ENCODE peak calls at places on chromosomes 12 and 14, in nine cellular contexts. One of them, this sample, is unnamed.

GRCh38 chr12:64679487-64679983 is 69.2 kb downstream of the RASSF3 start:
- DNase-seq in HCEC 1CT: peak; percentile 36
- DNase-seq in astrocyte of the cerebellum: peak; percentile 69
- DNase-seq in activated B cell treated with CpG ODN at 0.5 μM for 24 hours: no peak
- DNase-seq in H7: no peak
- DNase-seq in CD8-positive, alpha-beta T cell: peak; percentile 57
- DNase-seq in activated naive CD8-positive, alpha-beta T cell treated with anti-CD3 and anti-CD28 coated beads, Interleukin-2, amount 50 U/mL, for 16 hours: no peak
- DNase-seq in suprapubic skin: peak; percentile 85
- DNase-seq in stimulated activated naive CD4-positive, alpha-beta T cell: peak; percentile 56
- DNase-seq in this sample: no peak

GRCh38 chr12:98594050-98594853 is 766 bp downstream of the SLC25A3 start:
- DNase-seq in stimulated activated naive CD4-positive, alpha-beta T cell: peak; percentile 31
- DNase-seq in activated B cell treated with CpG ODN at 0.5 μM for 24 hours: no peak
- DNase-seq in activated naive CD8-positive, alpha-beta T cell treated with anti-CD3 and anti-CD28 coated beads, Interleukin-2, amount 50 U/mL, for 16 hours: no peak
- DNase-seq in H7: no peak
- DNase-seq in suprapubic skin: no peak
- DNase-seq in astrocyte of the cerebellum: no peak
- DNase-seq in CD8-positive, alpha-beta T cell: no peak
- DNase-seq in HCEC 1CT: peak; percentile 34
- DNase-seq in this sample: no peak

GRCh38 chr12:19847294-19848059 is 408.2 kb downstream of the AEBP2 start:
- DNase-seq in CD8-positive, alpha-beta T cell: no peak
- DNase-seq in H7: no peak
- DNase-seq in suprapubic skin: no peak
- DNase-seq in HCEC 1CT: no peak
- DNase-seq in activated B cell treated with CpG ODN at 0.5 μM for 24 hours: no peak
- DNase-seq in astrocyte of the cerebellum: peak; percentile 72
- DNase-seq in activated naive CD8-positive, alpha-beta T cell treated with anti-CD3 and anti-CD28 coated beads, Interleukin-2, amount 50 U/mL, for 16 hours: no peak
- DNase-seq in stimulated activated naive CD4-positive, alpha-beta T cell: no peak
- DNase-seq in this sample: no peak

GRCh38 chr12:25725874-25726273 is 172.8 kb upstream of the LMNTD1 start:
- DNase-seq in suprapubic skin: no peak
- DNase-seq in activated B cell treated with CpG ODN at 0.5 μM for 24 hours: no peak
- DNase-seq in CD8-positive, alpha-beta T cell: no peak
- DNase-seq in H7: no peak
- DNase-seq in activated naive CD8-positive, alpha-beta T cell treated with anti-CD3 and anti-CD28 coated beads, Interleukin-2, amount 50 U/mL, for 16 hours: no peak
- DNase-seq in stimulated activated naive CD4-positive, alpha-beta T cell: no peak
- DNase-seq in astrocyte of the cerebellum: no peak
- DNase-seq in HCEC 1CT: peak; percentile 52
- DNase-seq in this sample: no peak

GRCh38 chr12:49552014-49552413 is 13.2 kb downstream of the KCNH3 start:
- DNase-seq in H7: peak; percentile 16
- DNase-seq in suprapubic skin: no peak
- DNase-seq in astrocyte of the cerebellum: no peak
- DNase-seq in HCEC 1CT: no peak
- DNase-seq in stimulated activated naive CD4-positive, alpha-beta T cell: no peak
- DNase-seq in activated B cell treated with CpG ODN at 0.5 μM for 24 hours: no peak
- DNase-seq in CD8-positive, alpha-beta T cell: no peak
- DNase-seq in activated naive CD8-positive, alpha-beta T cell treated with anti-CD3 and anti-CD28 coated beads, Interleukin-2, amount 50 U/mL, for 16 hours: no peak
- DNase-seq in this sample: no peak

GRCh38 chr12:124681779-124682391 is 114.5 kb upstream of the NCOR2 start:
- DNase-seq in activated naive CD8-positive, alpha-beta T cell treated with anti-CD3 and anti-CD28 coated beads, Interleukin-2, amount 50 U/mL, for 16 hours: no peak
- DNase-seq in activated B cell treated with CpG ODN at 0.5 μM for 24 hours: no peak
- DNase-seq in H7: no peak
- DNase-seq in CD8-positive, alpha-beta T cell: no peak
- DNase-seq in suprapubic skin: no peak
- DNase-seq in stimulated activated naive CD4-positive, alpha-beta T cell: no peak
- DNase-seq in HCEC 1CT: peak; percentile 87
- DNase-seq in astrocyte of the cerebellum: no peak
- DNase-seq in this sample: no peak

GRCh38 chr12:11836282-11836963 is 186.9 kb downstream of the ETV6 start:
- DNase-seq in H7: peak; percentile 30
- DNase-seq in astrocyte of the cerebellum: no peak
- DNase-seq in suprapubic skin: no peak
- DNase-seq in stimulated activated naive CD4-positive, alpha-beta T cell: no peak
- DNase-seq in HCEC 1CT: no peak
- DNase-seq in activated B cell treated with CpG ODN at 0.5 μM for 24 hours: peak; percentile 73
- DNase-seq in activated naive CD8-positive, alpha-beta T cell treated with anti-CD3 and anti-CD28 coated beads, Interleukin-2, amount 50 U/mL, for 16 hours: no peak
- DNase-seq in CD8-positive, alpha-beta T cell: no peak
- DNase-seq in this sample: no peak

GRCh38 chr12:88723219-88723618 is 142.9 kb upstream of the KITLG start:
- DNase-seq in suprapubic skin: no peak
- DNase-seq in CD8-positive, alpha-beta T cell: no peak
- DNase-seq in activated naive CD8-positive, alpha-beta T cell treated with anti-CD3 and anti-CD28 coated beads, Interleukin-2, amount 50 U/mL, for 16 hours: no peak
- DNase-seq in astrocyte of the cerebellum: no peak
- DNase-seq in stimulated activated naive CD4-positive, alpha-beta T cell: no peak
- DNase-seq in HCEC 1CT: peak; percentile 59
- DNase-seq in activated B cell treated with CpG ODN at 0.5 μM for 24 hours: no peak
- DNase-seq in H7: no peak
- DNase-seq in this sample: no peak

GRCh38 chr12:117038919-117039318 is 60.3 kb downstream of the TESC start:
- DNase-seq in H7: peak; percentile 61
- DNase-seq in HCEC 1CT: no peak
- DNase-seq in CD8-positive, alpha-beta T cell: no peak
- DNase-seq in astrocyte of the cerebellum: no peak
- DNase-seq in suprapubic skin: no peak
- DNase-seq in stimulated activated naive CD4-positive, alpha-beta T cell: no peak
- DNase-seq in activated naive CD8-positive, alpha-beta T cell treated with anti-CD3 and anti-CD28 coated beads, Interleukin-2, amount 50 U/mL, for 16 hours: no peak
- DNase-seq in activated B cell treated with CpG ODN at 0.5 μM for 24 hours: no peak
- DNase-seq in this sample: no peak

GRCh38 chr12:120136093-120136770 is 19.7 kb upstream of the RAB35 start:
- DNase-seq in activated B cell treated with CpG ODN at 0.5 μM for 24 hours: no peak
- DNase-seq in astrocyte of the cerebellum: no peak
- DNase-seq in stimulated activated naive CD4-positive, alpha-beta T cell: no peak
- DNase-seq in H7: no peak
- DNase-seq in HCEC 1CT: no peak
- DNase-seq in suprapubic skin: no peak
- DNase-seq in CD8-positive, alpha-beta T cell: no peak
- DNase-seq in activated naive CD8-positive, alpha-beta T cell treated with anti-CD3 and anti-CD28 coated beads, Interleukin-2, amount 50 U/mL, for 16 hours: no peak
- DNase-seq in this sample: no peak

GRCh38 chr12:118402251-118402650 is 25.9 kb downstream of the SUDS3 start:
- DNase-seq in activated naive CD8-positive, alpha-beta T cell treated with anti-CD3 and anti-CD28 coated beads, Interleukin-2, amount 50 U/mL, for 16 hours: no peak
- DNase-seq in CD8-positive, alpha-beta T cell: no peak
- DNase-seq in H7: no peak
- DNase-seq in HCEC 1CT: peak; percentile 80
- DNase-seq in suprapubic skin: no peak
- DNase-seq in stimulated activated naive CD4-positive, alpha-beta T cell: no peak
- DNase-seq in astrocyte of the cerebellum: peak; percentile 41
- DNase-seq in activated B cell treated with CpG ODN at 0.5 μM for 24 hours: no peak
- DNase-seq in this sample: no peak

GRCh38 chr12:25276199-25276937 is 25.6 kb upstream of the KRAS start:
- DNase-seq in activated naive CD8-positive, alpha-beta T cell treated with anti-CD3 and anti-CD28 coated beads, Interleukin-2, amount 50 U/mL, for 16 hours: peak; percentile 61
- DNase-seq in astrocyte of the cerebellum: peak; percentile 77
- DNase-seq in activated B cell treated with CpG ODN at 0.5 μM for 24 hours: no peak
- DNase-seq in HCEC 1CT: peak; percentile 79
- DNase-seq in stimulated activated naive CD4-positive, alpha-beta T cell: no peak
- DNase-seq in CD8-positive, alpha-beta T cell: no peak
- DNase-seq in suprapubic skin: no peak
- DNase-seq in H7: no peak
- DNase-seq in this sample: no peak

GRCh38 chr14:22981090-22982012 is 1.0 kb downstream of the AJUBA start:
- DNase-seq in CD8-positive, alpha-beta T cell: no peak
- DNase-seq in H7: peak; percentile 81
- DNase-seq in HCEC 1CT: no peak
- DNase-seq in activated naive CD8-positive, alpha-beta T cell treated with anti-CD3 and anti-CD28 coated beads, Interleukin-2, amount 50 U/mL, for 16 hours: no peak
- DNase-seq in activated B cell treated with CpG ODN at 0.5 μM for 24 hours: peak; percentile 40
- DNase-seq in suprapubic skin: peak; percentile 70
- DNase-seq in stimulated activated naive CD4-positive, alpha-beta T cell: no peak
- DNase-seq in astrocyte of the cerebellum: no peak
- DNase-seq in this sample: peak; percentile 40

GRCh38 chr12:102539651-102540553 is 59.5 kb upstream of the IGF1 start:
- DNase-seq in HCEC 1CT: no peak
- DNase-seq in activated naive CD8-positive, alpha-beta T cell treated with anti-CD3 and anti-CD28 coated beads, Interleukin-2, amount 50 U/mL, for 16 hours: no peak
- DNase-seq in activated B cell treated with CpG ODN at 0.5 μM for 24 hours: no peak
- DNase-seq in CD8-positive, alpha-beta T cell: no peak
- DNase-seq in H7: no peak
- DNase-seq in astrocyte of the cerebellum: no peak
- DNase-seq in suprapubic skin: no peak
- DNase-seq in stimulated activated naive CD4-positive, alpha-beta T cell: no peak
- DNase-seq in this sample: no peak

GRCh38 chr14:34120185-34120977 is 169.5 kb upstream of the EGLN3 start:
- DNase-seq in astrocyte of the cerebellum: no peak
- DNase-seq in CD8-positive, alpha-beta T cell: no peak
- DNase-seq in suprapubic skin: no peak
- DNase-seq in stimulated activated naive CD4-positive, alpha-beta T cell: no peak
- DNase-seq in activated naive CD8-positive, alpha-beta T cell treated with anti-CD3 and anti-CD28 coated beads, Interleukin-2, amount 50 U/mL, for 16 hours: no peak
- DNase-seq in HCEC 1CT: peak; percentile 5
- DNase-seq in activated B cell treated with CpG ODN at 0.5 μM for 24 hours: no peak
- DNase-seq in H7: no peak
- DNase-seq in this sample: peak; percentile 22

GRCh38 chr14:101780887-101781239 is 19.4 kb downstream of the PPP2R5C start:
- DNase-seq in H7: peak; percentile 87
- DNase-seq in activated B cell treated with CpG ODN at 0.5 μM for 24 hours: no peak
- DNase-seq in HCEC 1CT: no peak
- DNase-seq in CD8-positive, alpha-beta T cell: no peak
- DNase-seq in stimulated activated naive CD4-positive, alpha-beta T cell: no peak
- DNase-seq in suprapubic skin: no peak
- DNase-seq in astrocyte of the cerebellum: no peak
- DNase-seq in activated naive CD8-positive, alpha-beta T cell treated with anti-CD3 and anti-CD28 coated beads, Interleukin-2, amount 50 U/mL, for 16 hours: no peak
- DNase-seq in this sample: peak; percentile 59

GRCh38 chr14:54627718-54628345 is 60.9 kb downstream of the SAMD4A start:
- DNase-seq in activated naive CD8-positive, alpha-beta T cell treated with anti-CD3 and anti-CD28 coated beads, Interleukin-2, amount 50 U/mL, for 16 hours: peak; percentile 25
- DNase-seq in suprapubic skin: peak; percentile 74
- DNase-seq in stimulated activated naive CD4-positive, alpha-beta T cell: peak; percentile 1
- DNase-seq in HCEC 1CT: peak; percentile 29
- DNase-seq in activated B cell treated with CpG ODN at 0.5 μM for 24 hours: no peak
- DNase-seq in astrocyte of the cerebellum: no peak
- DNase-seq in CD8-positive, alpha-beta T cell: no peak
- DNase-seq in H7: peak; percentile 55
- DNase-seq in this sample: no peak

GRCh38 chr12:40738856-40739255 is 46.6 kb downstream of the CNTN1 start:
- DNase-seq in stimulated activated naive CD4-positive, alpha-beta T cell: no peak
- DNase-seq in astrocyte of the cerebellum: no peak
- DNase-seq in H7: no peak
- DNase-seq in CD8-positive, alpha-beta T cell: no peak
- DNase-seq in activated naive CD8-positive, alpha-beta T cell treated with anti-CD3 and anti-CD28 coated beads, Interleukin-2, amount 50 U/mL, for 16 hours: no peak
- DNase-seq in suprapubic skin: no peak
- DNase-seq in activated B cell treated with CpG ODN at 0.5 μM for 24 hours: no peak
- DNase-seq in HCEC 1CT: no peak
- DNase-seq in this sample: no peak

GRCh38 chr14:106848330-106849121 is 1322.1 kb downstream of the TMEM121 start:
- DNase-seq in activated naive CD8-positive, alpha-beta T cell treated with anti-CD3 and anti-CD28 coated beads, Interleukin-2, amount 50 U/mL, for 16 hours: no peak
- DNase-seq in stimulated activated naive CD4-positive, alpha-beta T cell: no peak
- DNase-seq in activated B cell treated with CpG ODN at 0.5 μM for 24 hours: no peak
- DNase-seq in H7: no peak
- DNase-seq in suprapubic skin: no peak
- DNase-seq in astrocyte of the cerebellum: no peak
- DNase-seq in CD8-positive, alpha-beta T cell: no peak
- DNase-seq in HCEC 1CT: peak; percentile 35
- DNase-seq in this sample: no peak

GRCh38 chr12:51051787-51052186 is 3.7 kb downstream of the LETMD1 start:
- DNase-seq in CD8-positive, alpha-beta T cell: no peak
- DNase-seq in activated B cell treated with CpG ODN at 0.5 μM for 24 hours: no peak
- DNase-seq in HCEC 1CT: no peak
- DNase-seq in suprapubic skin: no peak
- DNase-seq in astrocyte of the cerebellum: no peak
- DNase-seq in H7: no peak
- DNase-seq in activated naive CD8-positive, alpha-beta T cell treated with anti-CD3 and anti-CD28 coated beads, Interleukin-2, amount 50 U/mL, for 16 hours: no peak
- DNase-seq in stimulated activated naive CD4-positive, alpha-beta T cell: no peak
- DNase-seq in this sample: no peak

GRCh38 chr14:93037354-93037753 is 78.4 kb downstream of the ITPK1 start:
- DNase-seq in astrocyte of the cerebellum: no peak
- DNase-seq in CD8-positive, alpha-beta T cell: no peak
- DNase-seq in suprapubic skin: no peak
- DNase-seq in activated B cell treated with CpG ODN at 0.5 μM for 24 hours: no peak
- DNase-seq in H7: no peak
- DNase-seq in stimulated activated naive CD4-positive, alpha-beta T cell: no peak
- DNase-seq in activated naive CD8-positive, alpha-beta T cell treated with anti-CD3 and anti-CD28 coated beads, Interleukin-2, amount 50 U/mL, for 16 hours: no peak
- DNase-seq in HCEC 1CT: no peak
- DNase-seq in this sample: no peak

GRCh38 chr12:3150820-3151590 is 73.8 kb downstream of the TSPAN9 start:
- DNase-seq in HCEC 1CT: no peak
- DNase-seq in activated naive CD8-positive, alpha-beta T cell treated with anti-CD3 and anti-CD28 coated beads, Interleukin-2, amount 50 U/mL, for 16 hours: no peak
- DNase-seq in stimulated activated naive CD4-positive, alpha-beta T cell: no peak
- DNase-seq in suprapubic skin: no peak
- DNase-seq in activated B cell treated with CpG ODN at 0.5 μM for 24 hours: no peak
- DNase-seq in H7: peak; percentile 83
- DNase-seq in CD8-positive, alpha-beta T cell: no peak
- DNase-seq in astrocyte of the cerebellum: peak; percentile 83
- DNase-seq in this sample: peak; percentile 44

GRCh38 chr12:103423061-103423473 is 72.7 kb downstream of the C12orf42 start:
- DNase-seq in H7: no peak
- DNase-seq in stimulated activated naive CD4-positive, alpha-beta T cell: no peak
- DNase-seq in HCEC 1CT: no peak
- DNase-seq in activated naive CD8-positive, alpha-beta T cell treated with anti-CD3 and anti-CD28 coated beads, Interleukin-2, amount 50 U/mL, for 16 hours: no peak
- DNase-seq in astrocyte of the cerebellum: no peak
- DNase-seq in CD8-positive, alpha-beta T cell: no peak
- DNase-seq in activated B cell treated with CpG ODN at 0.5 μM for 24 hours: no peak
- DNase-seq in suprapubic skin: no peak
- DNase-seq in this sample: no peak

GRCh38 chr14:20499881-20500280 is 5.5 kb upstream of the RNASE10 start:
- DNase-seq in suprapubic skin: no peak
- DNase-seq in astrocyte of the cerebellum: no peak
- DNase-seq in HCEC 1CT: no peak
- DNase-seq in activated B cell treated with CpG ODN at 0.5 μM for 24 hours: no peak
- DNase-seq in stimulated activated naive CD4-positive, alpha-beta T cell: no peak
- DNase-seq in CD8-positive, alpha-beta T cell: no peak
- DNase-seq in activated naive CD8-positive, alpha-beta T cell treated with anti-CD3 and anti-CD28 coated beads, Interleukin-2, amount 50 U/mL, for 16 hours: no peak
- DNase-seq in H7: no peak
- DNase-seq in this sample: no peak

GRCh38 chr14:102280376-102280962 is 24.5 kb downstream of the MOK start:
- DNase-seq in CD8-positive, alpha-beta T cell: no peak
- DNase-seq in astrocyte of the cerebellum: peak; percentile 94
- DNase-seq in HCEC 1CT: peak; percentile 97
- DNase-seq in H7: no peak
- DNase-seq in suprapubic skin: no peak
- DNase-seq in stimulated activated naive CD4-positive, alpha-beta T cell: no peak
- DNase-seq in activated B cell treated with CpG ODN at 0.5 μM for 24 hours: no peak
- DNase-seq in activated naive CD8-positive, alpha-beta T cell treated with anti-CD3 and anti-CD28 coated beads, Interleukin-2, amount 50 U/mL, for 16 hours: no peak
- DNase-seq in this sample: no peak

GRCh38 chr12:16006752-16007151 is 95.6 kb downstream of the DERA start:
- DNase-seq in HCEC 1CT: no peak
- DNase-seq in activated B cell treated with CpG ODN at 0.5 μM for 24 hours: no peak
- DNase-seq in H7: no peak
- DNase-seq in activated naive CD8-positive, alpha-beta T cell treated with anti-CD3 and anti-CD28 coated beads, Interleukin-2, amount 50 U/mL, for 16 hours: no peak
- DNase-seq in CD8-positive, alpha-beta T cell: no peak
- DNase-seq in suprapubic skin: no peak
- DNase-seq in stimulated activated naive CD4-positive, alpha-beta T cell: no peak
- DNase-seq in astrocyte of the cerebellum: no peak
- DNase-seq in this sample: no peak

GRCh38 chr12:27709932-27710591 is 570 bp upstream of the MRPS35 start:
- DNase-seq in activated naive CD8-positive, alpha-beta T cell treated with anti-CD3 and anti-CD28 coated beads, Interleukin-2, amount 50 U/mL, for 16 hours: no peak
- DNase-seq in activated B cell treated with CpG ODN at 0.5 μM for 24 hours: no peak
- DNase-seq in H7: no peak
- DNase-seq in HCEC 1CT: peak; percentile 60
- DNase-seq in stimulated activated naive CD4-positive, alpha-beta T cell: no peak
- DNase-seq in astrocyte of the cerebellum: no peak
- DNase-seq in suprapubic skin: no peak
- DNase-seq in CD8-positive, alpha-beta T cell: no peak
- DNase-seq in this sample: no peak

GRCh38 chr12:12722351-12723146 is 5.4 kb downstream of the CDKN1B start:
- DNase-seq in astrocyte of the cerebellum: no peak
- DNase-seq in activated naive CD8-positive, alpha-beta T cell treated with anti-CD3 and anti-CD28 coated beads, Interleukin-2, amount 50 U/mL, for 16 hours: no peak
- DNase-seq in stimulated activated naive CD4-positive, alpha-beta T cell: no peak
- DNase-seq in H7: no peak
- DNase-seq in HCEC 1CT: peak; percentile 53
- DNase-seq in suprapubic skin: no peak
- DNase-seq in CD8-positive, alpha-beta T cell: no peak
- DNase-seq in activated B cell treated with CpG ODN at 0.5 μM for 24 hours: no peak
- DNase-seq in this sample: no peak

GRCh38 chr12:3881208-3881980 is 8.2 kb upstream of the PARP11 start:
- DNase-seq in activated B cell treated with CpG ODN at 0.5 μM for 24 hours: no peak
- DNase-seq in activated naive CD8-positive, alpha-beta T cell treated with anti-CD3 and anti-CD28 coated beads, Interleukin-2, amount 50 U/mL, for 16 hours: no peak
- DNase-seq in stimulated activated naive CD4-positive, alpha-beta T cell: no peak
- DNase-seq in H7: no peak
- DNase-seq in CD8-positive, alpha-beta T cell: no peak
- DNase-seq in astrocyte of the cerebellum: no peak
- DNase-seq in HCEC 1CT: no peak
- DNase-seq in suprapubic skin: no peak
- DNase-seq in this sample: no peak

GRCh38 chr12:53380104-53380796 is at the start of gene SP1:
- DNase-seq in stimulated activated naive CD4-positive, alpha-beta T cell: peak; percentile 86
- DNase-seq in astrocyte of the cerebellum: peak; percentile 82
- DNase-seq in activated B cell treated with CpG ODN at 0.5 μM for 24 hours: peak; percentile 95
- DNase-seq in suprapubic skin: peak; percentile 93
- DNase-seq in CD8-positive, alpha-beta T cell: peak; percentile 100
- DNase-seq in HCEC 1CT: peak; percentile 96
- DNase-seq in activated naive CD8-positive, alpha-beta T cell treated with anti-CD3 and anti-CD28 coated beads, Interleukin-2, amount 50 U/mL, for 16 hours: peak; percentile 69
- DNase-seq in H7: peak; percentile 96
- DNase-seq in this sample: peak; percentile 99

GRCh38 chr14:36162267-36162666 is 14.3 kb downstream of the PTCSC3 start:
- DNase-seq in H7: no peak
- DNase-seq in activated B cell treated with CpG ODN at 0.5 μM for 24 hours: no peak
- DNase-seq in activated naive CD8-positive, alpha-beta T cell treated with anti-CD3 and anti-CD28 coated beads, Interleukin-2, amount 50 U/mL, for 16 hours: no peak
- DNase-seq in HCEC 1CT: no peak
- DNase-seq in suprapubic skin: no peak
- DNase-seq in CD8-positive, alpha-beta T cell: no peak
- DNase-seq in astrocyte of the cerebellum: no peak
- DNase-seq in stimulated activated naive CD4-positive, alpha-beta T cell: no peak
- DNase-seq in this sample: no peak

This sample was measured in WTC11.